ENCODE peak calls at places on chromosomes 2 and 18, in five cellular contexts. D is K562, T is breast epithelium, Z is spleen, O is prostate gland. G is an unnamed sample.
A peak's percentile ranks its signal among the peaks of the same experiment; 100 is the strongest.

GRCh38 chr18:10279905-10280658 is 174.4 kb upstream of the APCDD1 start:
- DNase-seq in T (no peak), Z (no peak), O (no peak), D (no peak), G (no peak)

GRCh38 chr18:9732031-9732430 is 23.9 kb downstream of the RAB31 start:
- DNase-seq in Z (no peak), D (no peak), T (no peak), O (no peak), G (no peak)

GRCh38 chr2:212609499-212609898 is 70.9 kb upstream of the ERBB4 start:
- DNase-seq in O (no peak), Z (no peak), T (no peak), D (no peak), G (no peak)

GRCh38 chr2:135662088-135662487 is 79.6 kb upstream of the UBXN4 start:
- DNase-seq in Z (no peak), O (no peak), T (no peak), D (no peak), G (no peak)

GRCh38 chr2:156405586-156405985 is 30.6 kb upstream of the GPD2 start:
- DNase-seq in T (no peak), Z (peak; percentile 80), O (no peak), D (no peak), G (no peak)

GRCh38 chr2:200877443-200877842 is 11.4 kb downstream of the PPIL3 start:
- DNase-seq in Z (no peak), D (no peak), T (no peak), O (no peak), G (no peak)

GRCh38 chr2:194706179-194706578 is 950.8 kb upstream of the SLC39A10 start:
- DNase-seq in D (no peak), Z (no peak), T (no peak), O (no peak), G (no peak)

GRCh38 chr2:23631391-23631790 is 246.4 kb downstream of the KLHL29 start:
- DNase-seq in O (no peak), D (no peak), T (no peak), Z (peak; percentile 46), G (no peak)

GRCh38 chr2:222064286-222064685 is 234.5 kb downstream of the PAX3 start:
- DNase-seq in Z (no peak), T (no peak), D (no peak), O (no peak), G (no peak)

GRCh38 chr18:31206787-31207381 is 44.2 kb upstream of the DSC1 start:
- DNase-seq in Z (no peak), O (peak; percentile 91), T (peak; percentile 69), D (peak; percentile 24), G (no peak)

GRCh38 chr2:224611938-224612337 is 26.8 kb upstream of the CUL3 start:
- DNase-seq in Z (no peak), D (no peak), O (no peak), T (no peak), G (no peak)

GRCh38 chr2:105125920-105126319 is 88.1 kb downstream of the MRPS9 start:
- DNase-seq in D (no peak), O (no peak), Z (no peak), T (no peak), G (peak; percentile 10)

GRCh38 chr2:201116959-201117734 is 1.2 kb downstream of the CFLAR start:
- DNase-seq in D (no peak), Z (no peak), O (peak; percentile 67), T (no peak), G (no peak)

GRCh38 chr2:73113634-73113958 is 848 bp upstream of the RAB11FIP5 start:
- DNase-seq in D (no peak), O (no peak), Z (no peak), T (no peak), G (no peak)

GRCh38 chr2:134337617-134338016 is 83.7 kb downstream of the MGAT5 start:
- DNase-seq in Z (no peak), D (no peak), O (no peak), T (no peak), G (no peak)

GRCh38 chr18:67651438-67651837 is 134.9 kb upstream of the DSEL start:
- DNase-seq in D (no peak), O (no peak), Z (no peak), T (no peak), G (no peak)

GRCh38 chr2:16031848-16032159 is 91.5 kb downstream of the MYCN start:
- DNase-seq in T (peak; percentile 75), Z (no peak), D (no peak), O (peak; percentile 70), G (no peak)

GRCh38 chr2:148842050-148842449 is 33.0 kb upstream of the KIF5C start:
- DNase-seq in T (no peak), Z (no peak), D (no peak), O (no peak), G (no peak)

GRCh38 chr2:95316466-95317122 is 19.4 kb downstream of the KCNIP3 start:
- DNase-seq in O (no peak), Z (peak; percentile 51), T (no peak), D (no peak), G (no peak)

GRCh38 chr2:47011696-47012095 is 96.1 kb upstream of the MCFD2 start:
- DNase-seq in O (no peak), T (no peak), D (no peak), Z (no peak), G (no peak)

GRCh38 chr2:240596080-240596460 is 9.5 kb downstream of the CAPN10 start:
- DNase-seq in T (no peak), D (no peak), O (no peak), Z (peak; percentile 69), G (no peak)

GRCh38 chr2:37378411-37378810 is 34.0 kb downstream of the QPCT start:
- DNase-seq in O (no peak), Z (no peak), D (no peak), T (no peak), G (peak; percentile 70)

GRCh38 chr2:203694186-203694585 is 12.3 kb upstream of the CD28 start:
- DNase-seq in D (no peak), O (no peak), Z (no peak), T (no peak), G (no peak)

GRCh38 chr2:71409611-71410010 is 43.8 kb upstream of the DYSF start:
- DNase-seq in T (no peak), Z (no peak), O (no peak), D (no peak), G (no peak)

GRCh38 chr18:10249270-10249669 is 205.2 kb upstream of the APCDD1 start:
- DNase-seq in O (no peak), D (no peak), Z (no peak), T (no peak), G (peak; percentile 34)

GRCh38 chr18:33708876-33709275 is 130.9 kb downstream of the ASXL3 start:
- DNase-seq in T (no peak), D (no peak), O (no peak), Z (no peak), G (no peak)

GRCh38 chr2:225122582-225123486 is 80.6 kb upstream of the DOCK10 start:
- DNase-seq in Z (no peak), T (no peak), O (no peak), D (no peak), G (no peak)

DNA sequence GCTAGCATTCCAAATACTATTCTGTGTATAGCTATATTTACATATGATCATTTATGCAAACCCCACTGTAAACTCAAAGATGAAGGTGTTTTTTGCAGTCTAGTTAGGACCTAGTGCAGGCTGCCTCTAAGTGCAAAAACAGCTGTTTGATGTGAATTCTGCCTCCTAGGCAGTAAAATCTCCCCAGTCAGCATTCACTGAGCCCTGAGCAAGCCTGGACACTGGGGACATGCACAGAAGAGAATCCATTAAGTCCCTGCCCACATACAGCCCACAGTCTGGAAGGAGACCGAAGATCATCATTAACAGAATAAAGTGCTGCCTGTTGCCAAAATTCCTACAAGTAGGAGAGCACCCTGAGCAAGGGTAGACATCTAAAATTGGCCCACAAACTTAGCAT is 14.4 kb upstream of the BIN1 start:
- DNase-seq in D (no peak), Z (no peak), T (no peak), O (no peak), G (no peak)
- H3K9me3 ChIP-seq in D (no peaks in the 10 kb centered on the region), Z (no peaks in the 10 kb centered on the region), T (no peaks in the 10 kb centered on the region), O (no peaks in the 10 kb centered on the region), G (no peaks in the 10 kb centered on the region)

GRCh38 chr2:66456183-66457041 is 21.5 kb downstream of the MEIS1 start:
- DNase-seq in O (no peak), Z (no peak), T (no peak), D (no peak), G (no peak)
- TF ChIP-seq POLR2AphosphoS5 in O (no peak), Z (no peak), T (no peak), D (no peak), G (no peak)

GRCh38 chr2:158458617-158458920 is 1.8 kb downstream of the PKP4 start:
- DNase-seq in O (no peak), Z (no peak), T (no peak), D (no peak), G (no peak)

GRCh38 chr2:158459161-158460003 is 2.6 kb downstream of the PKP4 start:
- DNase-seq in O (no peak), D (no peak), Z (no peak), T (no peak), G (no peak)

GRCh38 chr2:158457826-158458616 is 1.3 kb downstream of the PKP4 start:
- DNase-seq in D (peak; percentile 69), O (peak; percentile 76), Z (no peak), T (peak; percentile 77), G (no peak)

GRCh38 chr2:158457092-158457825 is 507 bp downstream of the PKP4 start:
- DNase-seq in O (peak; percentile 28), D (peak; percentile 66), T (peak; percentile 57), Z (peak; percentile 92), G (no peak)

DNA sequence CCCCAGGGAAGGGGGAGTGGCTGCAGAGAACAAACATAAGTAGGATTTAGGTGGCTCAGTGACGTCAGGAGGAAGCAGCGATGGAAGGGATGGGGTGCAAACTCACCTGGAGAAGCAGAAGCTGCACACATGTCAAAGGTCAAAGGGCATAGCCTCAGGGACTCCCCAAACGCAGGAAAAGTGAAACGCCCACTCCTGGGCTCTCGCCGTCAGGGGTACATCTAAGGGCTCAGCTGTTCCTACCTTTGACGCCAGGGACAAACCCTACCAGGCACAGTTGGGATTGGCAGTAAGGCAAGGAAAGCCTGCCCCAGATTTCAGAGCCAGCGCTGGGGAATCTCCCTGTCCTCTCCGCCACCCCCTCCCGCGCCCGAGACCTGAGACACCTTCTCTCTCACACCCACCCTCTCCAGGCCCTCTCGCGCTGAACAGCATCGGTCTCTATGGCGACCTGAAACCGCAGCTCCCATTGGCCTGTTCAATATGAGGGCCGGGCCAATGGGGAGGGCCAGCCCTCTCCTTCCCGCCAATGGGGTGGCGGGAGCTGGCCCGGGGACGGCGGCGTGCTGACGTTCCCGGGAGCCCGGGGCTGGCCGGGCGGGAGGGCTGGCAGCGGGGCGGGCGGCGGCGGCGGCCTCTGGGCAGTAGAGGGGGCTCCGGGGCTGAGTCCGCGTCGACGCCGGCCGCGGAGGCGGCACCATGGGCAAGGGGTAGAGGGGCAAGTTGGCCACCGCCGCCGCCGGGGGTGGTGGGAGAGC is at the start of the genes CCDC148 and PKP4:
- DNase-seq in Z (peak; percentile 96), D (peak; percentile 99), T (peak; percentile 88), O (peak; percentile 94), G (no peak)
- TF ChIP-seq POLR2A in Z (no peak), D (no peak), T (peak; percentile 18), O (peak; percentile 79), G (no peak)

GRCh38 chr18:35306588-35307250 is 16.7 kb upstream of the ZSCAN30 start:
- DNase-seq in D (no peak), T (no peak), Z (no peak), O (no peak), G (no peak)

DNA sequence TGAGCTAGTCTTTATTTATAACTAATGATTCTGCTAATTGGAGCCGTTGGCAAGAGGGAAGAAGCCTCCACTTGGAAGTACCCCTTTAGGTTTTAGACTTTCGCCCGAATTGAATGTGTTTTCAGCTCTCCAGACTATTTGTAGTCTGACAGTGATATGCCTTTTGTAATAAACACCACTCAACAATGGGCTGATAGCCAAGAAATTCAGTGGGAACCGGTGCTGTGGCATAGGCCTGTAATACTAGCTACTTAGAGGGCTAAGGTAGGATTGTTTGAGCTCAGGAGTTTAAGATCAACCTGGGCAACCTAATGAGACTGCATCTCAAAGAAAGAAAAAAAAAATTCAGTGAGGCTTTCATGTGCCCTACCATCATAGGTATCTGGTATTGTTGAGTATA is 13.6 kb upstream of the ZSCAN30 start:
- DNase-seq in D (no peak), Z (no peak), O (no peak), T (no peak), G (no peak)
- H3K9me3 ChIP-seq in D (peaks cover 31% of the 10 kb centered on the region), Z (peaks cover 90% of the 10 kb centered on the region), O (no peaks in the 10 kb centered on the region), T (peaks cover 91% of the 10 kb centered on the region), G (peaks cover 50% of the 10 kb centered on the region)